ENCODE peak calls at places on chromosome 4, in seven cellular contexts. E is mesenchymal stem cell, C is H9, H is IMR-90, I is mesendoderm, B is neuronal stem cell, R is H1. U is an unnamed sample.

GRCh38 chr4:174324725-174325124 is 41.0 kb downstream of the CEP44 start:
- DNase-seq in E (no peak), C (no peak), H (peak), I (no peak), B (no peak), R (no peak), U (no peak)

GRCh38 chr4:72568959-72569718 is at the start of gene ADAMTS3:
- DNase-seq in E (peak), C (peak), H (peak), I (peak), B (peak), R (peak), U (peak)

GRCh38 chr4:148776944-148777343 is 334.7 kb upstream of the NR3C2 start:
- DNase-seq in E (no peak), C (no peak), H (peak), I (peak), B (no peak), R (no peak), U (peak)

GRCh38 chr4:150242820-150243458 is 164.7 kb downstream of the DCLK2 start:
- DNase-seq in E (peak), C (peak), H (peak), I (peak), B (peak), R (no peak), U (peak)

GRCh38 chr4:102493794-102494193 is 7.4 kb upstream of the NFKB1 start:
- DNase-seq in E (no peak), C (no peak), H (no peak), I (no peak), B (no peak), R (no peak), U (no peak)

GRCh38 chr4:133593764-133594163 is 444.7 kb downstream of the PCDH10 start:
- DNase-seq in E (no peak), C (no peak), H (no peak), I (peak), B (no peak), R (no peak), U (no peak)

GRCh38 chr4:14667624-14668295 is 334.5 kb upstream of the CPEB2 start:
- DNase-seq in E (no peak), C (no peak), H (no peak), I (no peak), B (no peak), R (no peak), U (no peak)

GRCh38 chr4:74391890-74392478 is 27.0 kb downstream of the EREG start:
- DNase-seq in E (no peak), C (no peak), H (no peak), I (no peak), B (no peak), R (no peak), U (no peak)

GRCh38 chr4:96102541-96103018 is 262.7 kb downstream of the PDHA2 start:
- DNase-seq in E (peak), C (no peak), H (no peak), I (peak), B (no peak), R (no peak), U (peak)

GRCh38 chr4:165331823-165332222 is 4.4 kb downstream of the MSMO1 start:
- DNase-seq in E (no peak), C (no peak), H (no peak), I (no peak), B (no peak), R (no peak), U (no peak)

GRCh38 chr4:88054909-88055308 is 47.5 kb downstream of the PKD2 start:
- DNase-seq in E (peak), C (peak), H (peak), I (peak), B (peak), R (no peak), U (peak)

GRCh38 chr4:166128452-166128851 is 255.4 kb downstream of the TLL1 start:
- DNase-seq in E (no peak), C (no peak), H (no peak), I (no peak), B (no peak), R (no peak), U (no peak)

GRCh38 chr4:97238956-97239698 is 904.1 kb downstream of the STPG2 start:
- DNase-seq in E (no peak), C (no peak), H (no peak), I (no peak), B (peak), R (no peak), U (no peak)

GRCh38 chr4:10106421-10107039 is 10.1 kb downstream of the WDR1 start:
- DNase-seq in E (peak), C (no peak), H (peak), I (peak), B (no peak), R (no peak), U (peak)

GRCh38 chr4:61275214-61275613 is 75.1 kb downstream of the ADGRL3 start:
- DNase-seq in E (no peak), C (no peak), H (no peak), I (peak), B (no peak), R (no peak), U (no peak)

GRCh38 chr4:31237242-31237641 is 517.1 kb downstream of the PCDH7 start:
- DNase-seq in E (no peak), C (no peak), H (no peak), I (no peak), B (no peak), R (no peak), U (no peak)

GRCh38 chr4:48708610-48709009 is 71.5 kb downstream of the FRYL start:
- DNase-seq in E (no peak), C (no peak), H (no peak), I (no peak), B (no peak), R (no peak), U (no peak)

GRCh38 chr4:74555843-74556242 is 110.9 kb downstream of the AREG start:
- DNase-seq in E (no peak), C (no peak), H (no peak), I (no peak), B (no peak), R (no peak), U (no peak)

GRCh38 chr4:109631709-109632108 is 71.5 kb downstream of the CASP6 start:
- DNase-seq in E (peak), C (peak), H (peak), I (peak), B (no peak), R (no peak), U (no peak)

GRCh38 chr4:7206385-7206784 is 14.0 kb downstream of the SORCS2 start:
- DNase-seq in E (peak), C (no peak), H (peak), I (peak), B (no peak), R (no peak), U (no peak)

GRCh38 chr4:178462710-178463109 is 1020.5 kb upstream of the AGA start:
- DNase-seq in E (no peak), C (no peak), H (no peak), I (peak), B (no peak), R (no peak), U (no peak)

GRCh38 chr4:143406523-143406922 is 69.8 kb downstream of the GAB1 start:
- DNase-seq in E (peak), C (no peak), H (no peak), I (no peak), B (no peak), R (no peak), U (no peak)

GRCh38 chr4:2075171-2075986 is 16.3 kb downstream of the NAT8L start:
- DNase-seq in E (no peak), C (peak), H (no peak), I (no peak), B (no peak), R (no peak), U (no peak)

GRCh38 chr4:6893449-6894085 is 16.1 kb upstream of the TBC1D14 start:
- DNase-seq in E (peak), C (no peak), H (peak), I (no peak), B (no peak), R (no peak), U (no peak)

GRCh38 chr4:21885241-21885640 is 63.3 kb downstream of the KCNIP4 start:
- DNase-seq in E (peak), C (no peak), H (peak), I (no peak), B (no peak), R (no peak), U (no peak)

GRCh38 chr4:108544504-108544903 is 75.9 kb upstream of the RPL34 start:
- DNase-seq in E (peak), C (no peak), H (peak), I (no peak), B (no peak), R (no peak), U (no peak)

GRCh38 chr4:104879367-104879766 is 267.3 kb upstream of the TET2 start:
- DNase-seq in E (no peak), C (no peak), H (no peak), I (no peak), B (no peak), R (no peak), U (no peak)

GRCh38 chr4:20192754-20193521 is 58.8 kb upstream of the SLIT2 start:
- DNase-seq in E (no peak), C (no peak), H (peak), I (no peak), B (no peak), R (no peak), U (no peak)

GRCh38 chr4:24980064-24980690 is 50.6 kb downstream of the LGI2 start:
- DNase-seq in E (peak), C (peak), H (peak), I (peak), B (peak), R (peak), U (peak)

GRCh38 chr4:7155611-7156071 is 36.7 kb upstream of the SORCS2 start:
- DNase-seq in E (no peak), C (peak), H (no peak), I (no peak), B (no peak), R (no peak), U (no peak)

GRCh38 chr4:25031077-25031606 is 396 bp upstream of the LGI2 start:
- DNase-seq in E (peak), C (peak), H (no peak), I (peak), B (peak), R (peak), U (peak)

GRCh38 chr4:101169044-101170014 is 178.0 kb downstream of the PPP3CA start:
- DNase-seq in E (peak), C (peak), H (peak), I (peak), B (peak), R (peak), U (peak)

GRCh38 chr4:106695846-106696245 is 327.3 kb upstream of the GIMD1 start:
- DNase-seq in E (no peak), C (no peak), H (no peak), I (no peak), B (no peak), R (no peak), U (no peak)

GRCh38 chr4:186360551-186360950 is 94.6 kb downstream of the F11 start:
- DNase-seq in E (no peak), C (no peak), H (no peak), I (no peak), B (no peak), R (no peak), U (no peak)

GRCh38 chr4:89752932-89753598 is 83.9 kb downstream of the SNCA start:
- DNase-seq in E (peak), C (no peak), H (peak), I (peak), B (no peak), R (no peak), U (no peak)

DNA sequence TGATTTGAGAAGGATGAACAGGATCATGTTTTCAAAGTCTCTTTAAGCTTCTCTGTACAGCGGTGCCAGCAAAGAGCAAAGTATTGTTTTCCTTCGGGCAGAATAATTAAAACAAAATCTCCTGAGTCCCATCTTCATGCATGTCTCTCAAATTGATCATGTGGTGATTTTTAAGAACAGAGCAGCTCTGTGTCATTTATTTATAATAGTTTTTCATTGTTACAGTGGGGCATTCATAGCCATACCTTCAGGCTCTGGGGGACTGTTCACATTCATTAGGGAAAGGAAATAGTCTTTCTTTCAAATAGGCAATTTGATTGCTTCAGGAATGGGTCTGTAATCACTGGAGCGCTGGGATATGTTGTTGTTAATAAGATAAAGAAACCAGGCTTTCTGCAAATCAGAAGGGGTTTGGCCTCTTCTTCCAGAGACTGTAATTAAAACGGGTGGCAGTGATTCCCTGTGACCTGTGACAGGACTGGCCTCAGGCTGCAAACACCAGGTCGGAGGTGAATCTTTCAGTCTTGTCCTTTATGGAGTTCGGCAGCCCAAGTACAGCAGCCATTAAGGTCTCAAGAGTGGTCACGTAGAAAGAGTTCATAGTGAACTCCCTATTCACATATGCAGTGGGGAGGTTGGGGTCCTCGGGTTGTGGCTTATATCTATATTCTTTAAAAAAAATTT is 29.4 kb upstream of the CBR4 start:
- DNase-seq in E (no peak), C (no peak), H (no peak), I (no peak), B (no peak), R (no peak), U (no peak)
- H3K4me2 ChIP-seq in E (no peak), C (no peak), H (no peak), I (no peak), B (no peak), R (no peak), U (no peak)

GRCh38 chr4:139123910-139124309 is 53.1 kb downstream of the ELF2 start:
- DNase-seq in E (no peak), C (no peak), H (no peak), I (no peak), B (no peak), R (no peak), U (no peak)

GRCh38 chr4:139115226-139115625 is 61.8 kb downstream of the ELF2 start:
- DNase-seq in E (no peak), C (no peak), H (no peak), I (no peak), B (no peak), R (no peak), U (no peak)

GRCh38 chr4:139112650-139113049 is 64.4 kb downstream of the ELF2 start:
- DNase-seq in E (no peak), C (no peak), H (no peak), I (no peak), B (no peak), R (no peak), U (no peak)

DNA sequence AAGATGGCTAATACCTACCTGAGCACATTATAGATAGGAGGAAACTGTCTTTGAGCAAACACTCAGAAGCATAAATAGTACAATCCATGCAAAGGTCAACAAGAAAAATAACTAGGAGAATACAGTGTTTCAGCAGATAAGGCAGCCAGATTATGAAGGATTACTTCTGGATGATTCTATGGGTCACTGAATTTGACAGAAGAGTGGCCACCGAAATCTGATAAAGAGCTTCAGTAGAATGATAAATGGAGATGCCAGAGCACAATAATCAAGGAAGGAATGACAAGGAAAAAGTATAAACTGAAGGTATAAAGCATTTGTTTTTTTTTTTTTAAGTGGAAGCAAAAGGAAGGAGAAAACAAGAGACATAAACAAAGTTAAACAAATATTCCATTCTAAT is 58.7 kb downstream of the ELF2 start:
- DNase-seq in E (no peak), C (no peak), H (no peak), I (no peak), B (no peak), R (no peak), U (no peak)
- H2BK5ac ChIP-seq in E (no peak), C (no peak), H (no peak), I (no peak), B (no peak), R (no peak), U (no peak)

GRCh38 chr4:41125558-41126311 is 88.6 kb downstream of the APBB2 start:
- DNase-seq in E (no peak), C (no peak), H (peak), I (peak), B (no peak), R (no peak), U (no peak)

GRCh38 chr4:41121906-41122305 is 92.4 kb downstream of the APBB2 start:
- DNase-seq in E (no peak), C (no peak), H (no peak), I (no peak), B (no peak), R (no peak), U (no peak)

GRCh38 chr4:41122775-41123174 is 91.6 kb downstream of the APBB2 start:
- DNase-seq in E (no peak), C (peak), H (no peak), I (peak), B (no peak), R (no peak), U (no peak)

GRCh38 chr4:41122309-41122708 is 92.0 kb downstream of the APBB2 start:
- DNase-seq in E (no peak), C (no peak), H (no peak), I (no peak), B (no peak), R (no peak), U (no peak)

GRCh38 chr4:41124916-41125548 is 89.3 kb downstream of the APBB2 start:
- DNase-seq in E (no peak), C (no peak), H (no peak), I (peak), B (no peak), R (no peak), U (peak)
- H3K4me2 ChIP-seq in E (no peak), C (no peak), H (no peak), I (no peak), B (no peak), R (no peak), U (peak)

GRCh38 chr4:8897768-8898167 is 26.1 kb upstream of the HMX1 start:
- DNase-seq in E (no peak), C (no peak), H (no peak), I (no peak), B (no peak), R (no peak), U (no peak)
- H2BK5ac ChIP-seq in E (no peak), C (no peak), H (no peak), I (no peak), B (no peak), R (no peak), U (no peak)

GRCh38 chr4:122747068-122747467 is 14.6 kb downstream of the BBS12 start:
- DNase-seq in E (no peak), C (no peak), H (no peak), I (no peak), B (no peak), R (no peak), U (no peak)
- H3K4me2 ChIP-seq in E (no peak), C (no peak), H (no peak), I (no peak), B (no peak), R (no peak), U (no peak)

GRCh38 chr4:38684271-38684670 is 20.3 kb downstream of the KLF3 start:
- DNase-seq in E (no peak), C (no peak), H (no peak), I (no peak), B (no peak), R (no peak), U (no peak)
- H2BK5ac ChIP-seq in E (no peak), C (no peak), H (no peak), I (no peak), B (no peak), R (no peak), U (no peak)

GRCh38 chr4:124564121-124564520 is 148.4 kb downstream of the ANKRD50 start:
- DNase-seq in E (no peak), C (no peak), H (no peak), I (no peak), B (no peak), R (no peak), U (no peak)

DNA sequence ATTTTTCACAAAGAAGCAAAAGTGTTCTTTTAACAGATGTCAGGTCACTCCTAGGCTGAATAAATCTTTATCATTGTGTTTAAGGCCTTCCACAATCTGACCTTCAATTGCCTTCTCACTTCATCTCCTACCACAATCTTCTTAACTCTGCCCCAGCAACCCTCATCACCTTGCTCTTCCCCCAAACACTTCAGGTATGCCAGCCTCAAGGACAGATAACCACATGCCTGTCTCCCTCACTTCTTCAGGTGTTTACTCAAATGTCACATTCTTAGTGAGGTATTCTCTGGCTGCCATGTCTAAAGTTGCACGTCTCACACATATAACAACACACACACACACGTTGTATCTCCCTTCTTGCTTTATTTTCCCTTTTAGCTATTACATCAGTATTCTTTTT is 146.5 kb downstream of the ANKRD50 start:
- DNase-seq in E (no peak), C (no peak), H (no peak), I (peak), B (no peak), R (no peak), U (no peak)
- H3K4me2 ChIP-seq in E (no peak), C (no peak), H (no peak), I (no peak), B (no peak), R (no peak), U (no peak)

DNA sequence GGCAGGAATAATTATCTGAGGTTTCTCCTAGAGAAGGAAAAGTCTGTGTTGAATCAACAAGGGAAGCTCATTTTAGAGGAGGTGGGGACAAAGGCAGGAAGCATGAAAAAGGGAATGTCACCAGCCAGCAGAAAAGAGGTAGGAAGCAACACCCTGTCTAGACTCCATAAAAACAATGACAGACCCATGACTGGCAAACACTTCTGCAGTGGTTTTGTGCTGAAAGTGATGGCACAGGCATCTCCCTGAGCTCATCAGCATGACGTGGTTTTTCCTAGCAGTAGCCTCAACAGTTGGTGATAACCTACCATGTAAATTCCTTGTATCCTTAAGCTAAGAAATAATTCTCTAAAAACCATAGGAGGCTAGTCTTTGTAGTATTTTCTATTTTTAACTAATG is 110.7 kb upstream of the GALNT7 start:
- DNase-seq in E (peak), C (no peak), H (peak), I (peak), B (no peak), R (no peak), U (no peak)
- H2BK5ac ChIP-seq in E (no peak), C (no peak), H (no peak), I (no peak), B (no peak), R (no peak), U (no peak)

GRCh38 chr4:188697217-188697616 is 558.0 kb downstream of the TRIML1 start:
- DNase-seq in E (no peak), C (no peak), H (no peak), I (no peak), B (no peak), R (no peak), U (no peak)
- H3K4me2 ChIP-seq in E (no peak), C (no peak), H (no peak), I (no peak), B (no peak), R (no peak), U (no peak)